ENCODE peak calls at places on chromosomes 5 and 9, in ten cellular contexts. L, J, X, K, N, B, H, R, W and Q are unnamed samples.

GRCh38 chr5:5264727-5265126 is 124.6 kb downstream of the ADAMTS16 start:
- DNase-seq in J (no peak), W (no peak), H (no peak), R (no peak), L (no peak), B (no peak), N (no peak), X (no peak), K (no peak), Q (no peak)

GRCh38 chr5:101942321-101942882 is 353.7 kb downstream of the SLCO4C1 start:
- DNase-seq in K (no peak), X (no peak), H (no peak), N (no peak), L (peak), W (no peak), J (peak), R (no peak), B (no peak), Q (peak)

GRCh38 chr5:171093598-171093997 is 215.4 kb upstream of the TLX3 start:
- DNase-seq in R (no peak), H (no peak), L (no peak), B (no peak), N (no peak), W (no peak), X (no peak), K (no peak), J (no peak), Q (no peak)

GRCh38 chr9:35306281-35306680 is 144.5 kb downstream of the UNC13B start:
- DNase-seq in L (no peak), X (no peak), J (no peak), K (no peak), R (no peak), N (no peak), W (no peak), B (no peak), H (no peak), Q (no peak)

GRCh38 chr9:7008411-7008810 is 250.6 kb downstream of the KDM4C start:
- DNase-seq in L (no peak), H (no peak), B (no peak), X (no peak), K (no peak), J (no peak), N (no peak), R (no peak), W (no peak), Q (no peak)

GRCh38 chr9:3337515-3337914 is 188.3 kb downstream of the RFX3 start:
- DNase-seq in W (no peak), R (peak), H (no peak), N (no peak), J (no peak), K (no peak), X (no peak), L (no peak), B (no peak), Q (no peak)

GRCh38 chr5:1202026-1202797 is 817 bp downstream of the SLC6A19 start:
- DNase-seq in W (no peak), R (no peak), J (no peak), L (no peak), B (no peak), K (no peak), N (no peak), H (no peak), X (no peak), Q (no peak)

GRCh38 chr9:124260769-124261603 is 3.2 kb downstream of the NEK6 start:
- DNase-seq in R (peak), W (no peak), B (peak), N (no peak), X (no peak), L (no peak), H (no peak), J (no peak), K (no peak), Q (no peak)

GRCh38 chr5:2656186-2656585 is 95.3 kb downstream of the IRX2 start:
- DNase-seq in K (no peak), H (no peak), R (no peak), B (peak), J (no peak), X (no peak), L (no peak), W (no peak), N (no peak), Q (no peak)

GRCh38 chr5:166637295-166637694 is 1654.2 kb upstream of the WWC1 start:
- DNase-seq in H (no peak), K (no peak), L (no peak), N (no peak), R (no peak), W (no peak), J (no peak), B (no peak), X (no peak), Q (no peak)

GRCh38 chr5:83388608-83389007 is 82.9 kb upstream of the VCAN start:
- DNase-seq in L (no peak), R (no peak), J (no peak), K (no peak), W (no peak), B (no peak), X (no peak), N (no peak), H (no peak), Q (no peak)

GRCh38 chr5:149113669-149114068 is 27.6 kb upstream of the ABLIM3 start:
- DNase-seq in K (no peak), L (no peak), H (no peak), N (no peak), W (no peak), R (peak), B (no peak), X (no peak), J (no peak), Q (no peak)

GRCh38 chr5:180156141-180156540 is 52.9 kb downstream of the RASGEF1C start:
- DNase-seq in H (no peak), K (no peak), L (no peak), B (peak), N (no peak), J (no peak), R (no peak), X (no peak), W (no peak), Q (no peak)